ENCODE peak calls at places on chromosomes 1 and 21, in four cellular contexts. E is HCT116, D is K562, C is HepG2. J is an unnamed sample.

GRCh38 chr1:116324411-116324810 is 48.6 kb upstream of the ATP1A1 start:
- DNase-seq in E (no peak), D (no peak), C (no peak), J (no peak)

GRCh38 chr1:47868348-47868676 is 128.9 kb downstream of the TRABD2B start:
- DNase-seq in C (no peak), E (no peak), D (no peak), J (no peak)

GRCh38 chr1:89815611-89816010 is 5.2 kb upstream of the LRRC8D start:
- DNase-seq in D (no peak), C (no peak), E (no peak), J (no peak)

GRCh38 chr1:230386863-230387262 is 39.3 kb downstream of the PGBD5 start:
- DNase-seq in E (no peak), D (no peak), C (no peak), J (no peak)

GRCh38 chr1:205147191-205147590 is 25.4 kb upstream of the RBBP5 start:
- DNase-seq in E (no peak), D (peak), C (no peak), J (no peak)

GRCh38 chr1:204868340-204868700 is 2.3 kb upstream of the NFASC start:
- DNase-seq in D (no peak), E (no peak), C (no peak), J (no peak)

GRCh38 chr1:159911668-159912067 is 11.7 kb upstream of the CFAP45 start:
- DNase-seq in C (no peak), E (no peak), D (no peak), J (no peak)

GRCh38 chr1:84598846-84599741 is 24.9 kb upstream of the CTBS start:
- DNase-seq in D (no peak), C (no peak), E (peak), J (no peak)

GRCh38 chr1:11802616-11802972 is 3.2 kb downstream of the MTHFR start:
- DNase-seq in C (no peak), E (no peak), D (peak), J (no peak)

GRCh38 chr1:40384413-40384762 is 10.9 kb downstream of the SMAP2 start:
- DNase-seq in C (peak), E (no peak), D (peak), J (no peak)

GRCh38 chr21:37195078-37195477 is 72.1 kb downstream of the VPS26C start:
- DNase-seq in D (no peak), C (no peak), E (no peak), J (no peak)
- H3K4me2 ChIP-seq in D (no peak), C (no peak), E (no peak), J (no peak)

GRCh38 chr21:45376459-45377324 is 28.3 kb upstream of the COL18A1 start:
- DNase-seq in E (no peak), D (no peak), C (no peak), J (no peak)
- TF ChIP-seq ELF1 in E (no peak), D (no peak), C (no peak), J (no peak)

DNA sequence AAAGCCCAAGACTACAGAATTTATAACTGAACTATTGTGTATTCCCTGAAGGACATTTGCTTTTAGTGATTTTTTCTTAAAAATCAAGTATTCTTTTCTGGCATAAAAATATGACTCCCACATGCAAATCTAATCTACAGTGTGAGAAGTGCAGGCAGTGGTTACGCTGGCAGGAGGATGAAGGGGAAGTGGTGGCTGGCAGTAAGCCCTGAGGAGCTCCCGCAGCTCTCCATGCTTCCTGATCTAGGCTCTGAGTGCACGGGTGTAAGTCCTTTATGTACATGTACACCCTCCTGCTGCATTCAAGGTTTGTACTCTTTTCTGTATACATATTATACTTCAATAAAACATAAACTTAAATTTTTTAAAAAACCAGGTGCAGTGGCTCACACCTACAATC is 67.5 kb upstream of the PRDX6 start:
- DNase-seq in E (no peak), D (no peak), C (no peak), J (no peak)
- H3K4me2 ChIP-seq in E (no peak), D (no peak), C (no peak), J (peak)

DNA sequence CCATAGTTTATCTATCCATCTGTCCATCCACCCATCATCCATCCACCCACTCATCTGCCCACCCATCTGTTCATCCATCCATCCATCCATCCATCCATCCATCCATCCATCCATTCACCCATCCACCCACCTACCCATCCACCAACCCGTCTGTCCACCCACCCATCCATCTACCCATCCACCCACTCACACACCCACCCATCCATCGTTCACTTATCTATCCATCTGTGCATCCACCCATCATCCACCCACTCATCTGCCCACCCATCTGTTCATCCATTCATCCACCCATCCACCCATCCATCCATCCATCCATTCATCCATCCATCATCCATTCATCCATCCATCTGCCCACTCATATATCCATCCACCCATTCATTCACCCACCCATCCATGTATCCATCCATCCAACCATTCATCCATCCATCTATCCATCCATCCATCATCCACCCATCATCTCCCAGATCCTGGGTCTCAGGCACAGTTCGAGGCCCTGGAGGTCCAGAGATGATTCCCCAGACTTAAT is 88.2 kb upstream of the WNT4 start:
- DNase-seq in E (no peak), C (no peak), D (no peak), J (no peak)
- TF ChIP-seq ELF1 in E (no peak), C (no peak), D (no peak), J (no peak)

GRCh38 chr1:44050261-44050660 is 19.0 kb upstream of the SLC6A9 start:
- DNase-seq in E (no peak), C (no peak), D (no peak), J (no peak)
- H3K4me2 ChIP-seq in E (no peak), C (no peak), D (no peak), J (peak)

DNA sequence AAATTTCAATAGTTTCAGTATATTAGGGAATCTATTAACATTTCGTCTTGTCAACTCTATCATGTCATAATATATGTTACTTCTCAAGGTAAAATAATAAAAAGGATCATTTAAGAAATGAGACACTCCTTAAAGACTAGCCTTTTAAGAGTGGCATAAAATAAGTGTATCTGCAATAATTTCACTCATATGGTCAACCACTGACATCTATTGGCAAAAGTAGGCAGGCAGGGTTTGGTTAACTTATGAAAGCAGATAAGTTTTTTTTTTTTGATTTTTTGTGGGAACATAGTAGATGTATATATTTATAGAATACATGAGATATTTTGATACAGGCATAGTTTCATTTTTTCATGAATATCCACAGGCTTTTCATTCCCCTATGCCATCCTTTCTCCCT is 5.5 kb upstream of the RGS21 start:
- DNase-seq in C (peak), D (peak), E (peak), J (no peak)
- TF ChIP-seq ELF1 in C (no peak), D (no peak), E (no peak), J (no peak)

J was measured in SK-N-SH.